ENCODE peak calls at places on chromosome 16, in ten cellular contexts. F is naive thymus-derived CD4-positive, alpha-beta T cell; W is HCEC 1CT; K is astrocyte of the spinal cord; N is lower leg skin; J is putamen; M is dorsolateral prefrontal cortex; Z is stimulated activated CD8-positive, alpha-beta memory T cell treated with anti-CD3 and anti-CD28 coated beads, Interleukin-7, amount 100 ng/mL, for 1 hour; P is fibroblast of the conjunctiva; C is Kasumi-1. V is an unnamed sample.

GRCh38 chr16:55834044-55834443 is 1.1 kb upstream of the CES1 start:
- DNase-seq in F (no peak), W (no peak), K (no peak), N (no peak), J (no peak), M (no peak), Z (no peak), P (no peak), C (no peak), V (no peak)

GRCh38 chr16:78045865-78046581 is 23.7 kb downstream of the CLEC3A start:
- DNase-seq in F (no peak), W (no peak), K (peak; percentile 66), N (no peak), J (peak; percentile 29), M (peak; percentile 38), Z (no peak), P (peak; percentile 1), C (peak; percentile 17), V (no peak)

GRCh38 chr16:88323546-88324330 is 59.0 kb upstream of the ZNF469 start:
- DNase-seq in F (no peak), W (no peak), K (no peak), N (no peak), J (no peak), M (no peak), Z (no peak), P (no peak), C (no peak), V (no peak)

GRCh38 chr16:72455743-72456659 is 284.0 kb upstream of the PMFBP1 start:
- DNase-seq in F (no peak), W (no peak), K (no peak), N (no peak), J (no peak), M (no peak), Z (no peak), P (no peak), C (no peak), V (no peak)

GRCh38 chr16:6362321-6362720 is 970.3 kb upstream of the RBFOX1 start:
- DNase-seq in F (no peak), W (no peak), K (no peak), N (no peak), J (no peak), M (no peak), Z (no peak), P (no peak), C (no peak), V (no peak)

GRCh38 chr16:89453662-89454321 is 36.6 kb downstream of the ANKRD11 start:
- DNase-seq in F (no peak), W (no peak), K (no peak), N (no peak), J (no peak), M (no peak), Z (no peak), P (no peak), C (no peak), V (peak; percentile 24)

GRCh38 chr16:85640254-85640558 is 27.1 kb downstream of the GSE1 start:
- DNase-seq in F (no peak), W (no peak), K (no peak), N (no peak), J (no peak), M (no peak), Z (no peak), P (no peak), C (no peak), V (no peak)

GRCh38 chr16:89971495-89972243 is 23.1 kb downstream of the DEF8 start:
- DNase-seq in F (no peak), W (no peak), K (peak; percentile 3), N (no peak), J (no peak), M (no peak), Z (no peak), P (no peak), C (no peak), V (no peak)

GRCh38 chr16:57618306-57619132 is 9.9 kb upstream of the ADGRG1 start:
- DNase-seq in F (no peak), W (peak; percentile 13), K (no peak), N (no peak), J (no peak), M (no peak), Z (no peak), P (no peak), C (no peak), V (no peak)

GRCh38 chr16:80681436-80681835 is 123.0 kb downstream of the CDYL2 start:
- DNase-seq in F (no peak), W (no peak), K (no peak), N (no peak), J (no peak), M (no peak), Z (no peak), P (no peak), C (no peak), V (no peak)

GRCh38 chr16:84603115-84603816 is 14.6 kb downstream of the COTL1 start:
- DNase-seq in F (no peak), W (peak; percentile 95), K (peak; percentile 98), N (peak; percentile 79), J (no peak), M (peak; percentile 57), Z (no peak), P (peak; percentile 92), C (peak; percentile 65), V (peak; percentile 34)

GRCh38 chr16:69432069-69432468 is 7.7 kb downstream of the CYB5B start:
- DNase-seq in F (no peak), W (no peak), K (no peak), N (no peak), J (no peak), M (no peak), Z (no peak), P (no peak), C (no peak), V (no peak)

GRCh38 chr16:85209526-85210121 is 97.4 kb upstream of the CIBAR2 start:
- DNase-seq in F (no peak), W (no peak), K (no peak), N (no peak), J (no peak), M (no peak), Z (no peak), P (no peak), C (no peak), V (no peak)

GRCh38 chr16:25106567-25107465 is 4.7 kb upstream of the LCMT1 start:
- DNase-seq in F (peak; percentile 35), W (peak; percentile 86), K (peak; percentile 85), N (peak; percentile 91), J (peak; percentile 92), M (peak; percentile 97), Z (peak; percentile 53), P (peak; percentile 68), C (peak; percentile 4), V (no peak)

GRCh38 chr16:87146676-87147075 is 170.5 kb downstream of the C16orf95 start:
- DNase-seq in F (no peak), W (no peak), K (no peak), N (no peak), J (no peak), M (no peak), Z (no peak), P (no peak), C (no peak), V (no peak)

GRCh38 chr16:27365142-27366089 is 36.6 kb upstream of the IL21R start:
- DNase-seq in F (no peak), W (peak; percentile 66), K (peak; percentile 54), N (no peak), J (no peak), M (no peak), Z (no peak), P (no peak), C (no peak), V (no peak)

GRCh38 chr16:73020409-73020884 is 27.5 kb downstream of the ZFHX3 start:
- DNase-seq in F (no peak), W (peak; percentile 89), K (peak; percentile 97), N (peak; percentile 66), J (no peak), M (no peak), Z (no peak), P (peak; percentile 92), C (no peak), V (no peak)

GRCh38 chr16:48330847-48331204 is 54.4 kb downstream of the SIAH1 start:
- DNase-seq in F (no peak), W (no peak), K (no peak), N (no peak), J (peak; percentile 49), M (no peak), Z (no peak), P (no peak), C (peak; percentile 65), V (peak; percentile 32)

GRCh38 chr16:13176711-13177110 is 275.3 kb downstream of the SHISA9 start:
- DNase-seq in F (no peak), W (no peak), K (no peak), N (no peak), J (no peak), M (no peak), Z (no peak), P (no peak), C (no peak), V (no peak)

GRCh38 chr16:48393843-48394703 is 8.9 kb upstream of the SIAH1 start:
- DNase-seq in F (no peak), W (peak; percentile 48), K (no peak), N (peak; percentile 70), J (peak; percentile 91), M (peak; percentile 73), Z (no peak), P (peak; percentile 75), C (no peak), V (no peak)

GRCh38 chr16:68291227-68291626 is 19.5 kb downstream of the SLC7A6OS start:
- DNase-seq in F (no peak), W (no peak), K (no peak), N (no peak), J (no peak), M (no peak), Z (no peak), P (peak; percentile 14), C (no peak), V (no peak)

GRCh38 chr16:28040039-28040438 is 23.5 kb downstream of the GSG1L start:
- DNase-seq in F (no peak), W (no peak), K (no peak), N (no peak), J (no peak), M (no peak), Z (no peak), P (no peak), C (no peak), V (no peak)

GRCh38 chr16:59913666-59914065 is 1179.5 kb upstream of the GOT2 start:
- DNase-seq in F (no peak), W (no peak), K (peak; percentile 0), N (no peak), J (no peak), M (no peak), Z (no peak), P (no peak), C (no peak), V (no peak)

GRCh38 chr16:31487076-31487719 is 4.3 kb downstream of the SLC5A2 start:
- DNase-seq in F (no peak), W (no peak), K (no peak), N (no peak), J (no peak), M (no peak), Z (no peak), P (no peak), C (no peak), V (no peak)